ENCODE peak calls at places on chromosomes 2 and 18, in four cellular contexts. X, B, Y and Z are unnamed samples.

GRCh38 chr2:225319872-225320271 is 79.6 kb upstream of the NYAP2 start:
- DNase-seq in B (no peak), Y (no peak), X (no peak), Z (no peak)

GRCh38 chr2:65057391-65058052 is 1.3 kb downstream of the CEP68 start:
- DNase-seq in Y (no peak), X (no peak), B (no peak), Z (no peak)

GRCh38 chr2:220148849-220149248 is 521.4 kb downstream of the SLC4A3 start:
- DNase-seq in B (no peak), X (no peak), Y (no peak), Z (no peak)

GRCh38 chr18:8264861-8265411 is 344.3 kb upstream of the RAB12 start:
- DNase-seq in X (no peak), B (no peak), Y (no peak), Z (no peak)

GRCh38 chr2:17979707-17980106 is 101.2 kb downstream of the KCNS3 start:
- DNase-seq in X (no peak), Y (no peak), B (no peak), Z (no peak)

GRCh38 chr2:197705912-197706838 is 1.0 kb downstream of the MARS2 start:
- DNase-seq in B (peak), Y (no peak), X (no peak), Z (peak)

GRCh38 chr18:69874058-69874457 is 73.6 kb downstream of the CD226 start:
- DNase-seq in X (no peak), B (no peak), Y (no peak), Z (no peak)

GRCh38 chr2:207770602-207771404 is 1.1 kb upstream of the FZD5 start:
- DNase-seq in X (peak), B (peak), Y (peak), Z (no peak)

GRCh38 chr18:12374398-12374797 is 2.6 kb downstream of the AFG3L2 start:
- DNase-seq in Y (no peak), B (no peak), X (no peak), Z (no peak)